ENCODE peak calls at places on chromosomes 3 and 15, in five cellular contexts. P, V, O, A and K are unnamed samples.

GRCh38 chr3:41963823-41964222 is 1.9 kb upstream of the ULK4 start:
- DNase-seq in P (no peak), V (no peak), O (no peak), A (no peak), K (no peak)

GRCh38 chr3:134312873-134313838 is 61.1 kb downstream of the AMOTL2 start:
- DNase-seq in P (no peak), V (peak), O (no peak), A (no peak), K (no peak)

GRCh38 chr15:88623061-88623460 is 1.9 kb downstream of the AEN start:
- DNase-seq in P (peak), V (peak), O (peak), A (no peak), K (no peak)

GRCh38 chr3:46406786-46407611 is at the start of the genes CCR5AS and CCRL2:
- DNase-seq in P (peak), V (peak), O (peak), A (no peak), K (no peak)

GRCh38 chr3:133765256-133765655 is 19.1 kb downstream of the TF start:
- DNase-seq in P (no peak), V (no peak), O (no peak), A (no peak), K (no peak)

GRCh38 chr3:192835818-192836468 is 81.7 kb downstream of the MB21D2 start:
- DNase-seq in P (no peak), V (peak), O (no peak), A (no peak), K (no peak)

GRCh38 chr3:47503033-47503432 is 10.5 kb downstream of the ELP6 start:
- DNase-seq in P (no peak), V (no peak), O (no peak), A (no peak), K (no peak)

GRCh38 chr3:52001443-52001974 is 5.8 kb upstream of the RPL29 start:
- DNase-seq in P (peak), V (peak), O (peak), A (peak), K (peak)

GRCh38 chr3:29245441-29245840 is 35.4 kb upstream of the RBMS3 start:
- DNase-seq in P (no peak), V (no peak), O (no peak), A (no peak), K (no peak)

GRCh38 chr15:36798366-36798765 is 218.9 kb downstream of the CDIN1 start:
- DNase-seq in P (no peak), V (peak), O (peak), A (no peak), K (no peak)

GRCh38 chr15:41031232-41032078 is 78.2 kb downstream of the CHAC1 start:
- DNase-seq in P (no peak), V (peak), O (no peak), A (no peak), K (no peak)

GRCh38 chr3:141392018-141392370 is 23.7 kb downstream of the ZBTB38 start:
- DNase-seq in P (no peak), V (no peak), O (no peak), A (no peak), K (no peak)

GRCh38 chr3:129013491-129013891 is 12.4 kb downstream of the EFCC1 start:
- DNase-seq in P (no peak), V (peak), O (no peak), A (no peak), K (no peak)

GRCh38 chr3:161630791-161631190 is 134.2 kb downstream of the OTOL1 start:
- DNase-seq in P (no peak), V (peak), O (no peak), A (no peak), K (no peak)

GRCh38 chr3:111473550-111473949 is 68.4 kb upstream of the CD96 start:
- DNase-seq in P (no peak), V (peak), O (no peak), A (no peak), K (no peak)

GRCh38 chr3:12004741-12005513 is 739 bp downstream of the SYN2 start:
- DNase-seq in P (no peak), V (no peak), O (no peak), A (no peak), K (no peak)

GRCh38 chr3:169750665-169751064 is 14.2 kb downstream of the TERC start:
- DNase-seq in P (no peak), V (no peak), O (no peak), A (no peak), K (no peak)

GRCh38 chr3:104596054-104596453 is 770.7 kb upstream of the ALCAM start:
- DNase-seq in P (no peak), V (peak), O (no peak), A (no peak), K (no peak)

GRCh38 chr3:102480139-102480538 is 45.3 kb downstream of the ZPLD1 start:
- DNase-seq in P (no peak), V (no peak), O (no peak), A (no peak), K (no peak)

GRCh38 chr3:126197854-126198584 is 17.6 kb upstream of the ALDH1L1 start:
- DNase-seq in P (peak), V (peak), O (peak), A (peak), K (no peak)

GRCh38 chr3:141360888-141361598 is 7.3 kb upstream of the ZBTB38 start:
- DNase-seq in P (no peak), V (peak), O (peak), A (no peak), K (peak)

GRCh38 chr3:46812237-46812791 is 50.9 kb downstream of the MYL3 start:
- DNase-seq in P (peak), V (peak), O (peak), A (no peak), K (peak)

GRCh38 chr15:48720646-48721045 is 75.1 kb upstream of the FBN1 start:
- DNase-seq in P (no peak), V (no peak), O (no peak), A (no peak), K (no peak)

GRCh38 chr15:71800835-71801745 is 9.3 kb upstream of the NR2E3 start:
- DNase-seq in P (peak), V (peak), O (peak), A (peak), K (no peak)

GRCh38 chr15:33964665-33965040 is 3.6 kb upstream of the CHRM5 start:
- DNase-seq in P (no peak), V (peak), O (no peak), A (no peak), K (no peak)

GRCh38 chr3:102745881-102746280 is 311.1 kb downstream of the ZPLD1 start:
- DNase-seq in P (no peak), V (peak), O (no peak), A (no peak), K (no peak)

GRCh38 chr3:116930786-116931185 is 221.2 kb downstream of the TUSC7 start:
- DNase-seq in P (no peak), V (peak), O (no peak), A (no peak), K (no peak)

GRCh38 chr15:66832679-66833078 is 130.6 kb downstream of the SMAD6 start:
- DNase-seq in P (no peak), V (no peak), O (no peak), A (no peak), K (no peak)

GRCh38 chr3:125146601-125147490 is 65.7 kb downstream of the SLC12A8 start:
- DNase-seq in P (no peak), V (no peak), O (no peak), A (no peak), K (no peak)